ENCODE peak calls at places on chromosomes 6 and 20, in four cellular contexts. One of them, this sample, is unnamed.

GRCh38 chr6:149723262-149723661 is 5.4 kb upstream of the LATS1 start:
- DNase-seq in H1: no peak
- DNase-seq in GM12878: no peak
- DNase-seq in GM12891: no peak
- DNase-seq in this sample: no peak

GRCh38 chr6:2630891-2631458 is 119.7 kb downstream of the MYLK4 start:
- DNase-seq in H1: no peak
- DNase-seq in GM12878: no peak
- DNase-seq in GM12891: no peak
- DNase-seq in this sample: no peak

GRCh38 chr20:1633535-1633934 is 13.7 kb upstream of the SIRPB1 start:
- DNase-seq in GM12878: no peak
- DNase-seq in H1: no peak
- DNase-seq in GM12891: no peak
- DNase-seq in this sample: no peak

GRCh38 chr20:61974357-61974665 is 91.4 kb downstream of the TAF4 start:
- DNase-seq in H1: no peak
- DNase-seq in GM12891: no peak
- DNase-seq in GM12878: no peak
- DNase-seq in this sample: no peak

GRCh38 chr6:121670511-121670910 is 235.1 kb downstream of the GJA1 start:
- DNase-seq in H1: no peak
- DNase-seq in GM12891: no peak
- DNase-seq in GM12878: no peak
- DNase-seq in this sample: no peak

GRCh38 chr6:6495851-6496250 is 92.7 kb upstream of the LY86 start:
- DNase-seq in GM12891: no peak
- DNase-seq in GM12878: no peak
- DNase-seq in H1: no peak
- DNase-seq in this sample: no peak

GRCh38 chr6:47360388-47360787 is 50.7 kb upstream of the TNFRSF21 start:
- DNase-seq in H1: no peak
- DNase-seq in GM12878: peak; percentile 4
- DNase-seq in GM12891: no peak
- DNase-seq in this sample: no peak

GRCh38 chr6:143362192-143362558 is 88.3 kb downstream of the ADAT2 start:
- DNase-seq in GM12878: no peak
- DNase-seq in GM12891: no peak
- DNase-seq in H1: no peak
- DNase-seq in this sample: no peak

GRCh38 chr6:158032354-158032733 is 50.7 kb downstream of the SYNJ2 start:
- DNase-seq in GM12891: no peak
- DNase-seq in H1: no peak
- DNase-seq in GM12878: no peak
- DNase-seq in this sample: no peak

GRCh38 chr20:61263938-61264337 is 11.9 kb downstream of the CDH4 start:
- DNase-seq in GM12891: no peak
- DNase-seq in H1: no peak
- DNase-seq in GM12878: no peak
- DNase-seq in this sample: no peak

GRCh38 chr6:52640916-52641315 is 30.0 kb upstream of the TMEM14A start:
- DNase-seq in GM12878: no peak
- DNase-seq in GM12891: no peak
- DNase-seq in H1: no peak
- DNase-seq in this sample: no peak

GRCh38 chr6:98833101-98834059 is 994 bp upstream of the POU3F2 start:
- DNase-seq in H1: no peak
- DNase-seq in GM12878: no peak
- DNase-seq in GM12891: no peak
- DNase-seq in this sample: no peak

GRCh38 chr6:162538643-162539064 is 188.9 kb downstream of the PRKN start:
- DNase-seq in GM12878: no peak
- DNase-seq in GM12891: no peak
- DNase-seq in H1: no peak
- DNase-seq in this sample: no peak

GRCh38 chr6:15644904-15645303 is 17.9 kb downstream of the DTNBP1 start:
- DNase-seq in H1: no peak
- DNase-seq in GM12878: no peak
- DNase-seq in GM12891: no peak
- DNase-seq in this sample: no peak

GRCh38 chr6:150937126-150937906 is 71.8 kb downstream of the MTHFD1L start:
- DNase-seq in H1: no peak
- DNase-seq in GM12878: no peak
- DNase-seq in GM12891: no peak
- DNase-seq in this sample: no peak

GRCh38 chr20:17624070-17624469 is 54.2 kb downstream of the DSTN start:
- DNase-seq in H1: no peak
- DNase-seq in GM12891: no peak
- DNase-seq in GM12878: no peak
- DNase-seq in this sample: peak; percentile 12

GRCh38 chr6:21026576-21027273 is 492.5 kb downstream of the CDKAL1 start:
- DNase-seq in GM12878: no peak
- DNase-seq in H1: no peak
- DNase-seq in GM12891: no peak
- DNase-seq in this sample: no peak

GRCh38 chr20:4886771-4887527 is 114.4 kb downstream of the SLC23A2 start:
- DNase-seq in GM12878: no peak
- DNase-seq in GM12891: no peak
- DNase-seq in H1: no peak
- DNase-seq in this sample: no peak

GRCh38 chr6:71383891-71384489 is 95.4 kb downstream of the OGFRL1 start:
- DNase-seq in H1: no peak
- DNase-seq in GM12891: no peak
- DNase-seq in GM12878: no peak
- DNase-seq in this sample: no peak

GRCh38 chr20:60254901-60255411 is 296.7 kb downstream of the CDH26 start:
- DNase-seq in H1: no peak
- DNase-seq in GM12878: no peak
- DNase-seq in GM12891: no peak
- DNase-seq in this sample: no peak

GRCh38 chr6:97068211-97068610 is 143.7 kb downstream of the KLHL32 start:
- DNase-seq in GM12878: no peak
- DNase-seq in H1: no peak
- DNase-seq in GM12891: no peak
- DNase-seq in this sample: no peak

GRCh38 chr20:49335456-49335855 is 57.6 kb upstream of the ZNFX1 start:
- DNase-seq in H1: no peak
- DNase-seq in GM12891: no peak
- DNase-seq in GM12878: no peak
- DNase-seq in this sample: no peak

GRCh38 chr20:2874456-2874855 is 1.2 kb downstream of the PTPRA start:
- DNase-seq in GM12878: no peak
- DNase-seq in H1: no peak
- DNase-seq in GM12891: no peak
- DNase-seq in this sample: no peak

GRCh38 chr6:286681-287499 is 5.4 kb upstream of the DUSP22 start:
- DNase-seq in GM12878: no peak
- DNase-seq in H1: no peak
- DNase-seq in GM12891: no peak
- DNase-seq in this sample: no peak

GRCh38 chr20:20712004-20712473 is 405 bp downstream of the RALGAPA2 start:
- DNase-seq in H1: no peak
- DNase-seq in GM12878: no peak
- DNase-seq in GM12891: no peak
- DNase-seq in this sample: no peak

GRCh38 chr6:161407581-161407980 is 133.7 kb upstream of the AGPAT4 start:
- DNase-seq in GM12891: no peak
- DNase-seq in GM12878: peak; percentile 23
- DNase-seq in H1: no peak
- DNase-seq in this sample: no peak

GRCh38 chr6:13787146-13787545 is 27.2 kb downstream of the MCUR1 start:
- DNase-seq in GM12891: no peak
- DNase-seq in H1: no peak
- DNase-seq in GM12878: no peak
- DNase-seq in this sample: no peak

GRCh38 chr20:61909821-61910220 is 155.9 kb downstream of the TAF4 start:
- DNase-seq in GM12878: no peak
- DNase-seq in H1: no peak
- DNase-seq in GM12891: no peak
- DNase-seq in this sample: no peak

GRCh38 chr6:82568290-82568993 is 204.8 kb downstream of the TPBG start:
- DNase-seq in H1: no peak
- DNase-seq in GM12878: peak; percentile 79
- DNase-seq in GM12891: no peak
- DNase-seq in this sample: no peak

GRCh38 chr20:33276303-33277113 is 6.5 kb upstream of the BPIFB1 start:
- DNase-seq in GM12878: no peak
- DNase-seq in GM12891: no peak
- DNase-seq in H1: no peak
- DNase-seq in this sample: no peak

GRCh38 chr6:163893609-163894189 is 479.2 kb downstream of the QKI start:
- DNase-seq in GM12878: no peak
- DNase-seq in H1: no peak
- DNase-seq in GM12891: no peak
- DNase-seq in this sample: no peak

GRCh38 chr6:158059108-158059507 is 77.4 kb downstream of the SYNJ2 start:
- DNase-seq in GM12878: no peak
- DNase-seq in H1: no peak
- DNase-seq in GM12891: no peak
- DNase-seq in this sample: no peak

GRCh38 chr6:169933839-169934698 is 182.6 kb downstream of the ERMARD start:
- DNase-seq in GM12878: no peak
- DNase-seq in GM12891: no peak
- DNase-seq in H1: no peak
- DNase-seq in this sample: no peak

GRCh38 chr6:43669922-43670622 is 17.5 kb downstream of the MRPS18A start:
- DNase-seq in GM12878: no peak
- DNase-seq in GM12891: no peak
- DNase-seq in H1: no peak
- DNase-seq in this sample: no peak

GRCh38 chr20:34024733-34025351 is 31.1 kb downstream of the RALY start:
- DNase-seq in GM12878: no peak
- DNase-seq in H1: no peak
- DNase-seq in GM12891: no peak
- DNase-seq in this sample: no peak

GRCh38 chr6:72579865-72580264 is 42.0 kb upstream of the KCNQ5 start:
- DNase-seq in GM12891: no peak
- DNase-seq in H1: no peak
- DNase-seq in GM12878: no peak
- DNase-seq in this sample: no peak

GRCh38 chr20:16501236-16501635 is 72.0 kb downstream of the KIF16B start:
- DNase-seq in H1: no peak
- DNase-seq in GM12891: no peak
- DNase-seq in GM12878: no peak
- DNase-seq in this sample: no peak

GRCh38 chr20:7710440-7710839 is 229.8 kb downstream of the HAO1 start:
- DNase-seq in H1: no peak
- DNase-seq in GM12878: no peak
- DNase-seq in GM12891: no peak
- DNase-seq in this sample: no peak

GRCh38 chr20:7714549-7714948 is 225.7 kb downstream of the HAO1 start:
- DNase-seq in GM12891: no peak
- DNase-seq in H1: no peak
- DNase-seq in GM12878: no peak
- DNase-seq in this sample: no peak

GRCh38 chr20:7712661-7713060 is 227.6 kb downstream of the HAO1 start:
- DNase-seq in H1: no peak
- DNase-seq in GM12878: no peak
- DNase-seq in GM12891: no peak
- DNase-seq in this sample: no peak

GRCh38 chr20:7716286-7716972 is 223.8 kb downstream of the HAO1 start:
- DNase-seq in H1: no peak
- DNase-seq in GM12891: no peak
- DNase-seq in GM12878: no peak
- DNase-seq in this sample: no peak
- TF ChIP-seq TAF1 in H1: no peak
- TF ChIP-seq TAF1 in GM12891: no peak
- TF ChIP-seq TAF1 in GM12878: no peak
- TF ChIP-seq TAF1 in this sample: no peak

GRCh38 chr6:55875420-55875819 is at the start of gene BMP5:
- DNase-seq in H1: no peak
- DNase-seq in GM12878: no peak
- DNase-seq in GM12891: no peak
- DNase-seq in this sample: no peak
- TF ChIP-seq POLR2AphosphoS5 in H1: no peak
- TF ChIP-seq POLR2AphosphoS5 in GM12878: no peak
- TF ChIP-seq POLR2AphosphoS5 in GM12891: no peak
- TF ChIP-seq POLR2AphosphoS5 in this sample: no peak

DNA sequence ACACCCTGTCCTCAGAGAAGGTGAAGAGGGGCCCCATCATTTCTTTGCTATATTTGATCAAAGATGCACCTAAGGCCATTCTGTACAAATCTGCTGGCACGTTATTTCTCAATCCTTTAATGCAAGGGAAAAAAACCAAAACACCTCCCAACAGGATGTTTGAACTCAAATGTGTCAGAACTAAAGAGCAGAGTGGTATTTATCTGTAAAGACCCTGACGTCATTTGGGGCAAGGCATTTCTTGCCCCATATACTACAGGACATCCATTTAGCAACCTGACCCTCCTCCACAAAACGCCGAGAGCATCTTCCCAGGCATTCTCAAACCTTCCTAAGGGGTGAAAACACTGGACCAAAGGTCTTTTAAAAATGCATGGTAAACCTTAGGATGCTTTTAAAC is 50.8 kb downstream of the ZMYND8 start:
- DNase-seq in GM12891: no peak
- DNase-seq in H1: no peak
- DNase-seq in GM12878: no peak
- DNase-seq in this sample: no peak
- TF ChIP-seq TAF1 in GM12891: no peak
- TF ChIP-seq TAF1 in H1: no peak
- TF ChIP-seq TAF1 in GM12878: no peak
- TF ChIP-seq TAF1 in this sample: no peak

DNA sequence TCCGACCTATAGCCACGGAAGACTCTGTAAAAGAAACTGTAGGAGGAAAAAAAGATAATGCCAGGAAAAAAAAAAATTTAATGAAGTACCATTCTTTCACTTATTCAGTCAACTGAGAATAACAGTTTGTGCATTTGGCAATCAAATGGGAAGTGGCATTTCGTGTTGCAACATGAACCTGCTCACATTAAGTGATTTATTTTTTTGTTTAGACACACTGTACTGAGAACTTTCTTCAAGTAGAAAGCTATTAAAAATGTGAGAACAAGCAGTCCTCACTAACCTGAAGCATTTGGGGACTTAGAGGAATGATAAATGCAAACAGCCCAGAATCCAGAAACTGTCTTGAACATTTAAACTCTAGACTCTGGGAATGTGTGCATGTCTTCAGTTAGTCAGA is 69.8 kb downstream of the SLX4IP start:
- DNase-seq in GM12891: no peak
- DNase-seq in GM12878: no peak
- DNase-seq in H1: no peak
- DNase-seq in this sample: no peak
- TF ChIP-seq POLR2AphosphoS5 in GM12891: no peak
- TF ChIP-seq POLR2AphosphoS5 in GM12878: no peak
- TF ChIP-seq POLR2AphosphoS5 in H1: no peak
- TF ChIP-seq POLR2AphosphoS5 in this sample: no peak

GRCh38 chr6:54214286-54214685 is 94.0 kb upstream of the TINAG start:
- DNase-seq in GM12878: no peak
- DNase-seq in H1: no peak
- DNase-seq in GM12891: no peak
- DNase-seq in this sample: no peak
- TF ChIP-seq TAF1 in GM12878: no peak
- TF ChIP-seq TAF1 in H1: no peak
- TF ChIP-seq TAF1 in GM12891: no peak
- TF ChIP-seq TAF1 in this sample: no peak